ENCODE peak calls at places on chromosomes 16 and 17, in five cellular contexts. T is aorta, D is transverse colon, C is OCI-LY7, P is BJ. G is an unnamed sample.

GRCh38 chr17:68344701-68345136 is 53.4 kb downstream of the ARSG start:
- DNase-seq in T (no peak), D (peak), C (peak), P (no peak), G (peak)

GRCh38 chr16:17801024-17801423 is 330.3 kb upstream of the XYLT1 start:
- DNase-seq in T (no peak), D (no peak), C (no peak), P (no peak), G (no peak)

GRCh38 chr16:17776888-17777287 is 306.1 kb upstream of the XYLT1 start:
- DNase-seq in T (no peak), D (no peak), C (no peak), P (no peak), G (no peak)

GRCh38 chr16:65214196-65214595 is 92.3 kb upstream of the CDH11 start:
- DNase-seq in T (no peak), D (no peak), C (no peak), P (no peak), G (no peak)

GRCh38 chr17:61313515-61314326 is 85.9 kb upstream of the TBX2 start:
- DNase-seq in T (no peak), D (no peak), C (no peak), P (no peak), G (no peak)

GRCh38 chr17:36752096-36752888 is 150.9 kb downstream of the MRM1 start:
- DNase-seq in T (no peak), D (peak), C (no peak), P (no peak), G (no peak)

GRCh38 chr16:10840703-10841102 is 22.1 kb upstream of the TVP23A start:
- DNase-seq in T (peak), D (no peak), C (no peak), P (no peak), G (no peak)

GRCh38 chr16:23729503-23730424 is 16.7 kb upstream of the ERN2 start:
- DNase-seq in T (no peak), D (peak), C (no peak), P (no peak), G (no peak)

GRCh38 chr17:81429813-81430510 is 34.7 kb downstream of the BAHCC1 start:
- DNase-seq in T (no peak), D (no peak), C (no peak), P (no peak), G (no peak)

GRCh38 chr17:47720754-47721533 is 12.1 kb upstream of the TBX21 start:
- DNase-seq in T (peak), D (peak), C (no peak), P (no peak), G (no peak)

GRCh38 chr17:82689077-82689476 is 9.4 kb downstream of the RAB40B start:
- DNase-seq in T (no peak), D (no peak), C (no peak), P (no peak), G (no peak)

GRCh38 chr16:69057400-69058378 is 47.8 kb upstream of the HAS3 start:
- DNase-seq in T (no peak), D (no peak), C (no peak), P (peak), G (no peak)

GRCh38 chr17:75630071-75630917 is 2.9 kb upstream of the SMIM5 start:
- DNase-seq in T (no peak), D (no peak), C (no peak), P (no peak), G (no peak)

GRCh38 chr17:78933025-78933958 is 8.1 kb upstream of the TIMP2 start:
- DNase-seq in T (peak), D (peak), C (peak), P (peak), G (no peak)

GRCh38 chr17:68972119-68972704 is 17.0 kb upstream of the ABCA8 start:
- DNase-seq in T (no peak), D (no peak), C (peak), P (no peak), G (no peak)

GRCh38 chr17:56737741-56738161 is 96.0 kb downstream of the C17orf67 start:
- DNase-seq in T (no peak), D (peak), C (no peak), P (no peak), G (no peak)

GRCh38 chr17:61404702-61405046 is 5.0 kb downstream of the TBX2 start:
- DNase-seq in T (no peak), D (no peak), C (no peak), P (no peak), G (no peak)

GRCh38 chr16:86778978-86779377 is 200.6 kb downstream of the FOXL1 start:
- DNase-seq in T (no peak), D (no peak), C (no peak), P (no peak), G (no peak)

GRCh38 chr16:4239020-4239419 is 2.9 kb downstream of the SRL start:
- DNase-seq in T (no peak), D (no peak), C (no peak), P (no peak), G (no peak)
- H3K4me3 ChIP-seq in T (no peak), D (no peak), C (no peak), P (no peak), G (no peak)

DNA sequence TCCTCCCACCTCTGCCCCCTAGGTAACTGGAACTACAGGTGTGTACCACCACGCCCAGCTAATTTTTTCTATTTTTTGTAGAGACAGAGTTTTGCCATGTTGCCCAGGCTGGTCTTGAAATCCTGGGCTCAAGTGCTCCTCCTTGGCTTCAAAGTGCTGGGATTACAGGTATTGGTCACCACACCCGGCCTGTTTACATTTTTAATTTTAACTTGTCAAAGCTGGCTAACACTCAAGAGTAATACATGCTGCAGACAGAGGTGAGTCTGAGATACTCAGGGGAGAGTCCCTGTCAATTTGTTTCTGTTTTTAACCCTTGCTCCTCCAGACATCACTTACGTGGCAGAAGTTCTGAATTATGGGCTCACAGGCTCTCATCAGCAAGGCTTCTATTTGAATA is 50.7 kb upstream of the CLEC18B start:
- DNase-seq in T (no peak), D (no peak), C (no peak), P (no peak), G (no peak)
- H3K4me3 ChIP-seq in T (no peak), D (no peak), C (no peak), P (no peak), G (no peak)

GRCh38 chr17:5241861-5242671 is 7.4 kb upstream of the SCIMP start:
- DNase-seq in T (peak), D (peak), C (peak), P (no peak), G (no peak)
- H3K4me3 ChIP-seq in T (no peak), D (no peak), C (peak), P (no peak), G (no peak)

GRCh38 chr17:21375757-21376584 is at the start of gene KCNJ12:
- DNase-seq in T (no peak), D (peak), C (no peak), P (no peak), G (no peak)
- H3K4me3 ChIP-seq in T (peak), D (peak), C (peak), P (peak), G (no peak)

GRCh38 chr17:869067-869466 is 86.9 kb downstream of the MRM3 start:
- DNase-seq in T (peak), D (peak), C (no peak), P (no peak), G (no peak)

GRCh38 chr17:867896-868489 is 85.8 kb downstream of the MRM3 start:
- DNase-seq in T (no peak), D (no peak), C (no peak), P (no peak), G (no peak)

GRCh38 chr17:872843-873242 is 90.7 kb downstream of the MRM3 start:
- DNase-seq in T (no peak), D (no peak), C (no peak), P (no peak), G (no peak)

GRCh38 chr17:871731-872517 is 89.8 kb downstream of the MRM3 start:
- DNase-seq in T (no peak), D (no peak), C (no peak), P (no peak), G (peak)

DNA sequence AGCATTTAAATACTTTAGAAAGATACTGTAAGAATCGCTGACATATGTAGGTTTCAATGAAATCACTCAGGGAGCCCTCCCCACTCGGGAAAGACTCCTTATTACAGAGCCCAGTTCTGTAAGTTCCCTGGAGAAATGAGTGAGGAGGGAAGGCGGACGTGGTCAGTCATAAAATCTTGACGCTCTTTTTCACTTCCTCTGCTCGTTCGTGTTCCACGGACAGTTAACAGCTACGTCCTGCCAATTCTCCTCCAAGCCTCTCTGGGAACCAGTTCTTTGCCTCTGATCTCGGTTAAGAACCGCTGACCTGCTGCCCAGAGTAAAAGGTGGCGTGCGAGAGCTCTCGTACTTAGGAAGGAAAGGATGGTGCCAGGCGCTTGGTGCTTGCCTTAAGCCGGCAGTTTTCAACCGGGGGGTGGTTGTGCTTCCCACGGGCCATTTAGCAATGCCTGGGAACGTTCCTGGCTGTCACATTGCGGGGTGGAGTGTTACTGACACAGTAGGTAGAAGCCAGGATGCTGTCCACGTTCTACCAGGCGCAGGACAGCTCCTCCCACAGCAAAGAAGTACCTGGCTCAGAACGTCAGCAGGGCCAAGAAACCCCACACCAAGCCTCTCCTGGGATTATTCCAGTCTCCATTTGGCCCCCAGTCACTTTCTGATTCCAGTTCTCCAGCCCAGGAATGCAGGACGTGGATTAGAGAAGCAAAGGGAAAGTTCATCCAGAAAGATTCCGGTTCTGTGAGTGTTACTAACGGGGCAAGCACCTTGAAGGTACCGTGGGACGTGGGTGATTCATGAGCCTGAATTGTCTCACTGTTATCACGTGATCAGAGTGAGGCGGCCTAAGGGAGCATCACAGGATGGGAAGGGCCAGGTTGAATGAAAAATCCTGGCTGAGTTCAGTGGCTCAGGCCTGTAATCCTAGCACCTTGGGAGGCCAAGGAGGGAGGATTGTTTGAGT is 87.7 kb downstream of the MRM3 start:
- DNase-seq in T (no peak), D (no peak), C (no peak), P (no peak), G (no peak)
- H3K4me3 ChIP-seq in T (no peak), D (no peak), C (no peak), P (no peak), G (no peak)